ENCODE peak calls at places on chromosomes 1 and 21, in seven cellular contexts. B is GM12864, L is upper lobe of right lung, X is fibroblast of lung, F is GM12865, E is natural killer cell, A is GM06990. N is an unnamed sample.
A peak's percentile ranks its signal among the peaks of the same experiment; 100 is the strongest.

GRCh38 chr1:246680696-246681127 is 43.5 kb upstream of the SCCPDH start:
- DNase-seq in B (no peak), L (no peak), X (no peak), F (no peak), E (no peak), A (no peak), N (no peak)

GRCh38 chr1:113940365-113941244 is 11.5 kb downstream of the HIPK1 start:
- DNase-seq in B (no peak), L (no peak), X (no peak), F (peak; percentile 56), E (peak; percentile 55), A (peak; percentile 36), N (no peak)

GRCh38 chr1:7985851-7986612 is 24.5 kb downstream of the PARK7 start:
- DNase-seq in B (no peak), L (no peak), X (no peak), F (no peak), E (no peak), A (no peak), N (no peak)

GRCh38 chr1:229385853-229386456 is 43.1 kb upstream of the CCSAP start:
- DNase-seq in B (no peak), L (no peak), X (no peak), F (no peak), E (no peak), A (no peak), N (no peak)

GRCh38 chr1:174954686-174955669 is 44.8 kb upstream of the CACYBP start:
- DNase-seq in B (no peak), L (no peak), X (peak; percentile 15), F (no peak), E (no peak), A (no peak), N (no peak)

GRCh38 chr1:31765041-31765467 is 914 bp upstream of the ADGRB2 start:
- DNase-seq in B (no peak), L (no peak), X (no peak), F (peak; percentile 19), E (no peak), A (no peak), N (no peak)

GRCh38 chr1:92538048-92538412 is 51.3 kb upstream of the GFI1 start:
- DNase-seq in B (peak; percentile 62), L (no peak), X (no peak), F (peak; percentile 84), E (no peak), A (peak; percentile 55), N (no peak)

GRCh38 chr1:170891872-170892271 is 43.5 kb upstream of the MROH9 start:
- DNase-seq in B (no peak), L (no peak), X (no peak), F (no peak), E (no peak), A (no peak), N (no peak)

GRCh38 chr21:31334648-31335121 is 9.4 kb downstream of the TIAM1 start:
- DNase-seq in B (no peak), L (no peak), X (no peak), F (no peak), E (no peak), A (no peak), N (no peak)

GRCh38 chr1:26225033-26225831 is 8.8 kb upstream of the CEP85 start:
- DNase-seq in B (no peak), L (peak; percentile 88), X (peak; percentile 22), F (peak; percentile 28), E (peak; percentile 39), A (peak; percentile 32), N (peak; percentile 61)

GRCh38 chr1:158120254-158120653 is 60.4 kb upstream of the CD1D start:
- DNase-seq in B (no peak), L (no peak), X (no peak), F (no peak), E (no peak), A (no peak), N (no peak)

GRCh38 chr1:180181996-180182675 is 27.5 kb downstream of the QSOX1 start:
- DNase-seq in B (no peak), L (peak; percentile 45), X (no peak), F (no peak), E (no peak), A (no peak), N (no peak)

GRCh38 chr1:39397487-39397886 is 93.9 kb upstream of the BMP8A start:
- DNase-seq in B (no peak), L (no peak), X (no peak), F (no peak), E (no peak), A (no peak), N (no peak)

GRCh38 chr1:213296558-213296957 is 245.5 kb downstream of the RPS6KC1 start:
- DNase-seq in B (no peak), L (no peak), X (no peak), F (no peak), E (no peak), A (no peak), N (no peak)

DNA sequence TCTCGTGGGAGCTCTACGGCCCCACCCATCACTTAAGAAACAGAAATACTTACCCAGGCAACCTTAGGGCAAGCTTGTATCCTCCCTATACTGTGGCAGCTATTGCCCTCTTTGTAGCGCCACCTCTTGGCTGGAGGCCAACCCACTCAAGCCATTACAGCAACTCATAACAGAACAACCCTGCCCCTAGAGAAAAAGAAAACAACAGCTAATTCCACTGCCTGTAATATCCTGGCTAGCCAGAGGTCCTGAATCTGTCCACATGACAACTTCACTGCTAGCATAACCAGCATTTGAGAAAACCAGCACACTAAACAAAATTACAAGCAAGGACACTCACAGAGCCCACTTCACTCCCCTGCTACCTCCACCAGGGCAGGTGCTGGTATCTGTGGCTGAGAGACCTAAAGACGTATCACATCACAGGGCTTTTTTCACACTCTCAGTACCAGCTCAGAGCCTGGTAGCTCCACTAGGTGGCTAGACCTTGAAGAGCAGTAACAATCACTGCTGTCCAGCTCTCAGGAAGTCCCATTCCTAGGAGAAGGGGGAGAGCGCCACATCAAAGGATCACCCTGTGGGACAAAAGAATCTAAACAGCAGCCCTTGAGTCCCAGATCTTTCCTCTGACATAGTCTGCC is 14.5 kb upstream of the MX1 start:
- DNase-seq in B (no peak), L (peak; percentile 88), X (no peak), F (peak; percentile 71), E (no peak), A (no peak), N (no peak)
- TF ChIP-seq CTCF in B (peak; percentile 48), L (peak; percentile 31), X (no peak), F (peak; percentile 22), E (no peak), A (peak; percentile 20), N (peak; percentile 19)

DNA sequence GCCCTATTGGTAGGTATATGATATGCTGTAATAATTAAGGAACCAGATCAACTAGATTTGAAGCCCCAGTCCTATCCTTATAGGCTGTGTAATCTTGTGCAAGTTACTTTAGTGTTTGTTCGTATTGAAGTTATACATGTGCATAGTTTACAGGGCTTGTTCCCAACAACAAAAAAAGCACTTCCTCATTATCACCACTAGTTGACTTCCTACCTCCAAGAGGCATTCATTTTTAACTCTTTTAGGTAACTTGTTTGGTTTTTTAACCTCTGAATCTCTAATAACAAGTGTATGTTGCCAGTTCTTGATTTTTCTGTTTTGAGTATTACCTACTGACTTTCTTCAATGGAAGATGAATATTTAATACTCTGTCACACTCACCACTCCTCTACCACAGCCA is 71.9 kb downstream of the ST3GAL3 start:
- DNase-seq in B (no peak), L (no peak), X (no peak), F (no peak), E (no peak), A (no peak), N (no peak)
- TF ChIP-seq CTCF in B (peak; percentile 22), L (no peak), X (no peak), F (no peak), E (no peak), A (no peak), N (peak; percentile 37)

GRCh38 chr1:116819081-116819480 is 64.9 kb downstream of the CD2 start:
- DNase-seq in B (no peak), L (no peak), X (no peak), F (peak; percentile 43), E (no peak), A (no peak), N (no peak)

GRCh38 chr1:116814935-116815334 is 60.7 kb downstream of the CD2 start:
- DNase-seq in B (no peak), L (no peak), X (no peak), F (no peak), E (no peak), A (no peak), N (no peak)

GRCh38 chr1:116820362-116820761 is 66.1 kb downstream of the CD2 start:
- DNase-seq in B (no peak), L (no peak), X (peak; percentile 31), F (no peak), E (no peak), A (no peak), N (no peak)

GRCh38 chr1:116821763-116822162 is 67.5 kb downstream of the CD2 start:
- DNase-seq in B (no peak), L (no peak), X (no peak), F (no peak), E (no peak), A (no peak), N (no peak)

GRCh38 chr1:116817582-116818064 is 63.4 kb downstream of the CD2 start:
- DNase-seq in B (peak; percentile 39), L (peak; percentile 72), X (peak; percentile 2), F (peak; percentile 87), E (peak; percentile 54), A (peak; percentile 54), N (no peak)
- TF ChIP-seq CTCF in B (peak; percentile 77), L (peak; percentile 60), X (peak; percentile 33), F (peak; percentile 76), E (peak; percentile 78), A (peak; percentile 79), N (peak; percentile 90)

DNA sequence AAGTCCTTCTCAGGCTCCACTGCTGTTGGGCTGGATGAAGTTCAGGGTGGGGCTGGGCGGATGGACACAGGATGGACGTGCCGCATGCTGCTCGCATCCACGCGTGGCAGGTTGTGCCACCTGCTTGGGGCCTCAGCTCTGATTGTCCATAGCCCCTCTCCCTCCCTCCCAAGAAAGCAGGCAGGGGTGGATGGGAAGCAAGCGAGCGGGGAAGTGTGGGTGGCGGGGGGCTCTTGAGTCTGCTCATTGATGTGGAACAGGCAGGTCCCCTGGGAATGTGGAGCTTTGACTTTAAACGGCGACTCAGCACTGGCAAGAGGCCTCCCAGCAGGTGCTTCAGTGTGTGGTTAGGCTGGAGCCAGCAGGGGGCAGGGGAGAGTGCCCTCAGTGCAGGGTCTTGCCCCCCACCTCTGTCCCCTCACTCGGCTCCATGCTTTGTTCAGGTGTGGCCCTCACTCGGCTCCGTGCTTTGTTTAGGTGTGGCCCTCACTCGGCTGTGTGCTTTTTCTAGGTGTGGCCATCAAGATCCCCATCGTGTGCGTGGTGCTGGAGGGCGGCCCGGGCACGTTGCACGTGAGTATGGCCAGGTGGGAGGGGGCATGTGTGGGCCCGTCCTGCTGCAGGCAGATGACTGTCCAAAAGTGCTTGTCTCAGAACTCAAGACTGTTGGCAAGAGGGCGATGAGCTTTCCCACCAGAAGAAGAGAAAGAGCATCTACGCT is 23.9 kb downstream of the TRPM2 start:
- DNase-seq in B (no peak), L (peak; percentile 58), X (no peak), F (no peak), E (no peak), A (no peak), N (no peak)
- TF ChIP-seq CTCF in B (peak; percentile 36), L (no peak), X (no peak), F (peak; percentile 6), E (no peak), A (no peak), N (no peak)